ENCODE peak calls at places on chromosomes 13 and 19, in seven cellular contexts. One of them, this sample, is unnamed.

GRCh38 chr13:76879211-76879875 is 6.9 kb downstream of the KCTD12 start:
- DNase-seq in amygdala: no peak
- DNase-seq in midbrain: peak; percentile 35
- DNase-seq in fibroblast of the aortic adventitia: peak; percentile 92
- DNase-seq in breast epithelium: peak; percentile 57
- DNase-seq in stimulated activated CD4-positive, alpha-beta T cell treated with anti-CD3 and anti-CD28 coated beads, Interleukin-12 subunit alpha, Interleukin-12 subunit beta, amount 100 ng/mL, for 4 hours: peak; percentile 49
- DNase-seq in neural progenitor cell: no peak
- DNase-seq in this sample: peak; percentile 90

GRCh38 chr19:1852294-1852646 is 4.0 kb upstream of the REXO1 start:
- DNase-seq in amygdala: no peak
- DNase-seq in midbrain: no peak
- DNase-seq in fibroblast of the aortic adventitia: no peak
- DNase-seq in breast epithelium: no peak
- DNase-seq in stimulated activated CD4-positive, alpha-beta T cell treated with anti-CD3 and anti-CD28 coated beads, Interleukin-12 subunit alpha, Interleukin-12 subunit beta, amount 100 ng/mL, for 4 hours: peak; percentile 35
- DNase-seq in neural progenitor cell: no peak
- DNase-seq in this sample: no peak

GRCh38 chr19:7705387-7706187 is 3.7 kb upstream of the FCER2 start:
- DNase-seq in amygdala: no peak
- DNase-seq in midbrain: no peak
- DNase-seq in fibroblast of the aortic adventitia: no peak
- DNase-seq in breast epithelium: peak; percentile 18
- DNase-seq in stimulated activated CD4-positive, alpha-beta T cell treated with anti-CD3 and anti-CD28 coated beads, Interleukin-12 subunit alpha, Interleukin-12 subunit beta, amount 100 ng/mL, for 4 hours: peak; percentile 69
- DNase-seq in neural progenitor cell: no peak
- DNase-seq in this sample: no peak

GRCh38 chr13:76886292-76887061 is at the start of gene KCTD12:
- DNase-seq in amygdala: peak; percentile 45
- DNase-seq in midbrain: peak; percentile 83
- DNase-seq in fibroblast of the aortic adventitia: peak; percentile 84
- DNase-seq in breast epithelium: peak; percentile 74
- DNase-seq in stimulated activated CD4-positive, alpha-beta T cell treated with anti-CD3 and anti-CD28 coated beads, Interleukin-12 subunit alpha, Interleukin-12 subunit beta, amount 100 ng/mL, for 4 hours: peak; percentile 77
- DNase-seq in neural progenitor cell: peak; percentile 93
- DNase-seq in this sample: peak; percentile 96

GRCh38 chr19:2969104-2969504 is 8.3 kb upstream of the TLE6 start:
- DNase-seq in amygdala: no peak
- DNase-seq in midbrain: no peak
- DNase-seq in fibroblast of the aortic adventitia: peak; percentile 69
- DNase-seq in breast epithelium: no peak
- DNase-seq in stimulated activated CD4-positive, alpha-beta T cell treated with anti-CD3 and anti-CD28 coated beads, Interleukin-12 subunit alpha, Interleukin-12 subunit beta, amount 100 ng/mL, for 4 hours: no peak
- DNase-seq in neural progenitor cell: no peak
- DNase-seq in this sample: no peak

GRCh38 chr19:31220540-31220939 is 128.7 kb downstream of the TSHZ3 start:
- DNase-seq in amygdala: no peak
- DNase-seq in midbrain: no peak
- DNase-seq in fibroblast of the aortic adventitia: no peak
- DNase-seq in breast epithelium: no peak
- DNase-seq in stimulated activated CD4-positive, alpha-beta T cell treated with anti-CD3 and anti-CD28 coated beads, Interleukin-12 subunit alpha, Interleukin-12 subunit beta, amount 100 ng/mL, for 4 hours: no peak
- DNase-seq in neural progenitor cell: peak; percentile 9
- DNase-seq in this sample: no peak

GRCh38 chr13:110455941-110456340 is 105.6 kb downstream of the RAB20 start:
- DNase-seq in amygdala: peak; percentile 16
- DNase-seq in midbrain: peak; percentile 75
- DNase-seq in fibroblast of the aortic adventitia: peak; percentile 75
- DNase-seq in breast epithelium: peak; percentile 73
- DNase-seq in stimulated activated CD4-positive, alpha-beta T cell treated with anti-CD3 and anti-CD28 coated beads, Interleukin-12 subunit alpha, Interleukin-12 subunit beta, amount 100 ng/mL, for 4 hours: peak; percentile 54
- DNase-seq in neural progenitor cell: peak; percentile 87
- DNase-seq in this sample: peak; percentile 92

GRCh38 chr13:45700971-45701900 is 884 bp upstream of the CBY2 start:
- DNase-seq in amygdala: no peak
- DNase-seq in midbrain: no peak
- DNase-seq in fibroblast of the aortic adventitia: peak; percentile 5
- DNase-seq in breast epithelium: no peak
- DNase-seq in stimulated activated CD4-positive, alpha-beta T cell treated with anti-CD3 and anti-CD28 coated beads, Interleukin-12 subunit alpha, Interleukin-12 subunit beta, amount 100 ng/mL, for 4 hours: no peak
- DNase-seq in neural progenitor cell: no peak
- DNase-seq in this sample: no peak

GRCh38 chr13:90493667-90494066 is 853.8 kb upstream of the MIR17HG start:
- DNase-seq in amygdala: no peak
- DNase-seq in midbrain: no peak
- DNase-seq in fibroblast of the aortic adventitia: no peak
- DNase-seq in breast epithelium: no peak
- DNase-seq in stimulated activated CD4-positive, alpha-beta T cell treated with anti-CD3 and anti-CD28 coated beads, Interleukin-12 subunit alpha, Interleukin-12 subunit beta, amount 100 ng/mL, for 4 hours: no peak
- DNase-seq in neural progenitor cell: no peak
- DNase-seq in this sample: no peak

GRCh38 chr13:21557995-21558394 is 46.0 kb downstream of the MICU2 start:
- DNase-seq in amygdala: no peak
- DNase-seq in midbrain: no peak
- DNase-seq in fibroblast of the aortic adventitia: no peak
- DNase-seq in breast epithelium: no peak
- DNase-seq in stimulated activated CD4-positive, alpha-beta T cell treated with anti-CD3 and anti-CD28 coated beads, Interleukin-12 subunit alpha, Interleukin-12 subunit beta, amount 100 ng/mL, for 4 hours: no peak
- DNase-seq in neural progenitor cell: peak; percentile 59
- DNase-seq in this sample: no peak

GRCh38 chr13:23578411-23579071 is 8.3 kb downstream of the TNFRSF19 start:
- DNase-seq in amygdala: no peak
- DNase-seq in midbrain: peak; percentile 21
- DNase-seq in fibroblast of the aortic adventitia: peak; percentile 55
- DNase-seq in breast epithelium: peak; percentile 59
- DNase-seq in stimulated activated CD4-positive, alpha-beta T cell treated with anti-CD3 and anti-CD28 coated beads, Interleukin-12 subunit alpha, Interleukin-12 subunit beta, amount 100 ng/mL, for 4 hours: peak; percentile 63
- DNase-seq in neural progenitor cell: peak; percentile 82
- DNase-seq in this sample: peak; percentile 95

GRCh38 chr13:93262729-93263128 is 36.1 kb downstream of the GPC6 start:
- DNase-seq in amygdala: no peak
- DNase-seq in midbrain: no peak
- DNase-seq in fibroblast of the aortic adventitia: peak; percentile 58
- DNase-seq in breast epithelium: no peak
- DNase-seq in stimulated activated CD4-positive, alpha-beta T cell treated with anti-CD3 and anti-CD28 coated beads, Interleukin-12 subunit alpha, Interleukin-12 subunit beta, amount 100 ng/mL, for 4 hours: no peak
- DNase-seq in neural progenitor cell: no peak
- DNase-seq in this sample: no peak

GRCh38 chr13:26881154-26881553 is 120.6 kb upstream of the GPR12 start:
- DNase-seq in amygdala: no peak
- DNase-seq in midbrain: no peak
- DNase-seq in fibroblast of the aortic adventitia: peak; percentile 13
- DNase-seq in breast epithelium: peak; percentile 30
- DNase-seq in stimulated activated CD4-positive, alpha-beta T cell treated with anti-CD3 and anti-CD28 coated beads, Interleukin-12 subunit alpha, Interleukin-12 subunit beta, amount 100 ng/mL, for 4 hours: no peak
- DNase-seq in neural progenitor cell: no peak
- DNase-seq in this sample: no peak

GRCh38 chr19:17933414-17934129 is 757 bp downstream of the CCDC124 start:
- DNase-seq in amygdala: no peak
- DNase-seq in midbrain: no peak
- DNase-seq in fibroblast of the aortic adventitia: peak; percentile 23
- DNase-seq in breast epithelium: no peak
- DNase-seq in stimulated activated CD4-positive, alpha-beta T cell treated with anti-CD3 and anti-CD28 coated beads, Interleukin-12 subunit alpha, Interleukin-12 subunit beta, amount 100 ng/mL, for 4 hours: no peak
- DNase-seq in neural progenitor cell: no peak
- DNase-seq in this sample: no peak

GRCh38 chr19:20273376-20273775 is 106.4 kb downstream of the ZNF486 start:
- DNase-seq in amygdala: no peak
- DNase-seq in midbrain: no peak
- DNase-seq in fibroblast of the aortic adventitia: no peak
- DNase-seq in breast epithelium: no peak
- DNase-seq in stimulated activated CD4-positive, alpha-beta T cell treated with anti-CD3 and anti-CD28 coated beads, Interleukin-12 subunit alpha, Interleukin-12 subunit beta, amount 100 ng/mL, for 4 hours: no peak
- DNase-seq in neural progenitor cell: no peak
- DNase-seq in this sample: no peak

GRCh38 chr13:104487006-104487405 is 1420.8 kb upstream of the SLC10A2 start:
- DNase-seq in amygdala: no peak
- DNase-seq in midbrain: no peak
- DNase-seq in fibroblast of the aortic adventitia: no peak
- DNase-seq in breast epithelium: no peak
- DNase-seq in stimulated activated CD4-positive, alpha-beta T cell treated with anti-CD3 and anti-CD28 coated beads, Interleukin-12 subunit alpha, Interleukin-12 subunit beta, amount 100 ng/mL, for 4 hours: no peak
- DNase-seq in neural progenitor cell: no peak
- DNase-seq in this sample: no peak

GRCh38 chr13:66765559-66765958 is 464.6 kb downstream of the PCDH9 start:
- DNase-seq in amygdala: no peak
- DNase-seq in midbrain: no peak
- DNase-seq in fibroblast of the aortic adventitia: no peak
- DNase-seq in breast epithelium: no peak
- DNase-seq in stimulated activated CD4-positive, alpha-beta T cell treated with anti-CD3 and anti-CD28 coated beads, Interleukin-12 subunit alpha, Interleukin-12 subunit beta, amount 100 ng/mL, for 4 hours: no peak
- DNase-seq in neural progenitor cell: no peak
- DNase-seq in this sample: no peak

GRCh38 chr19:4057913-4058695 is 8.6 kb downstream of the ZBTB7A start:
- DNase-seq in amygdala: no peak
- DNase-seq in midbrain: no peak
- DNase-seq in fibroblast of the aortic adventitia: peak; percentile 90
- DNase-seq in breast epithelium: peak; percentile 87
- DNase-seq in stimulated activated CD4-positive, alpha-beta T cell treated with anti-CD3 and anti-CD28 coated beads, Interleukin-12 subunit alpha, Interleukin-12 subunit beta, amount 100 ng/mL, for 4 hours: peak; percentile 54
- DNase-seq in neural progenitor cell: no peak
- DNase-seq in this sample: peak; percentile 97

GRCh38 chr19:13152854-13153626 is 2.8 kb downstream of the IER2 start:
- DNase-seq in amygdala: peak; percentile 86
- DNase-seq in midbrain: peak; percentile 96
- DNase-seq in fibroblast of the aortic adventitia: peak; percentile 96
- DNase-seq in breast epithelium: peak; percentile 97
- DNase-seq in stimulated activated CD4-positive, alpha-beta T cell treated with anti-CD3 and anti-CD28 coated beads, Interleukin-12 subunit alpha, Interleukin-12 subunit beta, amount 100 ng/mL, for 4 hours: peak; percentile 96
- DNase-seq in neural progenitor cell: peak; percentile 97
- DNase-seq in this sample: peak; percentile 99

GRCh38 chr13:109436841-109437240 is 349.5 kb downstream of the IRS2 start:
- DNase-seq in amygdala: no peak
- DNase-seq in midbrain: no peak
- DNase-seq in fibroblast of the aortic adventitia: no peak
- DNase-seq in breast epithelium: no peak
- DNase-seq in stimulated activated CD4-positive, alpha-beta T cell treated with anti-CD3 and anti-CD28 coated beads, Interleukin-12 subunit alpha, Interleukin-12 subunit beta, amount 100 ng/mL, for 4 hours: no peak
- DNase-seq in neural progenitor cell: no peak
- DNase-seq in this sample: no peak

GRCh38 chr19:17255150-17255621 is 9.4 kb downstream of the USHBP1 start:
- DNase-seq in amygdala: no peak
- DNase-seq in midbrain: no peak
- DNase-seq in fibroblast of the aortic adventitia: no peak
- DNase-seq in breast epithelium: no peak
- DNase-seq in stimulated activated CD4-positive, alpha-beta T cell treated with anti-CD3 and anti-CD28 coated beads, Interleukin-12 subunit alpha, Interleukin-12 subunit beta, amount 100 ng/mL, for 4 hours: no peak
- DNase-seq in neural progenitor cell: no peak
- DNase-seq in this sample: no peak

GRCh38 chr13:26558074-26558805 is 757 bp downstream of the WASF3 start:
- DNase-seq in amygdala: no peak
- DNase-seq in midbrain: no peak
- DNase-seq in fibroblast of the aortic adventitia: peak; percentile 23
- DNase-seq in breast epithelium: no peak
- DNase-seq in stimulated activated CD4-positive, alpha-beta T cell treated with anti-CD3 and anti-CD28 coated beads, Interleukin-12 subunit alpha, Interleukin-12 subunit beta, amount 100 ng/mL, for 4 hours: no peak
- DNase-seq in neural progenitor cell: peak; percentile 70
- DNase-seq in this sample: no peak

GRCh38 chr13:39607876-39608275 is 4.9 kb upstream of the LHFPL6 start:
- DNase-seq in amygdala: no peak
- DNase-seq in midbrain: no peak
- DNase-seq in fibroblast of the aortic adventitia: no peak
- DNase-seq in breast epithelium: no peak
- DNase-seq in stimulated activated CD4-positive, alpha-beta T cell treated with anti-CD3 and anti-CD28 coated beads, Interleukin-12 subunit alpha, Interleukin-12 subunit beta, amount 100 ng/mL, for 4 hours: no peak
- DNase-seq in neural progenitor cell: no peak
- DNase-seq in this sample: no peak

GRCh38 chr19:49290517-49290916 is 34.5 kb downstream of the SLC6A16 start:
- DNase-seq in amygdala: no peak
- DNase-seq in midbrain: no peak
- DNase-seq in fibroblast of the aortic adventitia: no peak
- DNase-seq in breast epithelium: no peak
- DNase-seq in stimulated activated CD4-positive, alpha-beta T cell treated with anti-CD3 and anti-CD28 coated beads, Interleukin-12 subunit alpha, Interleukin-12 subunit beta, amount 100 ng/mL, for 4 hours: no peak
- DNase-seq in neural progenitor cell: no peak
- DNase-seq in this sample: no peak

GRCh38 chr19:33302974-33303790 is 848 bp upstream of the CEBPA start:
- DNase-seq in amygdala: no peak
- DNase-seq in midbrain: no peak
- DNase-seq in fibroblast of the aortic adventitia: peak; percentile 57
- DNase-seq in breast epithelium: peak; percentile 16
- DNase-seq in stimulated activated CD4-positive, alpha-beta T cell treated with anti-CD3 and anti-CD28 coated beads, Interleukin-12 subunit alpha, Interleukin-12 subunit beta, amount 100 ng/mL, for 4 hours: no peak
- DNase-seq in neural progenitor cell: peak; percentile 84
- DNase-seq in this sample: peak; percentile 87

GRCh38 chr13:105213512-105213911 is 1322.0 kb downstream of the EFNB2 start:
- DNase-seq in amygdala: no peak
- DNase-seq in midbrain: no peak
- DNase-seq in fibroblast of the aortic adventitia: no peak
- DNase-seq in breast epithelium: no peak
- DNase-seq in stimulated activated CD4-positive, alpha-beta T cell treated with anti-CD3 and anti-CD28 coated beads, Interleukin-12 subunit alpha, Interleukin-12 subunit beta, amount 100 ng/mL, for 4 hours: no peak
- DNase-seq in neural progenitor cell: peak; percentile 13
- DNase-seq in this sample: no peak

This sample was measured in posterior vena cava.